ENCODE peak calls at places on chromosomes 11 and 22, in five cellular contexts. D, C, T, U and Q are unnamed samples.

GRCh38 chr11:99973993-99974392 is 713.1 kb upstream of the ARHGAP42 start:
- DNase-seq in C (no peak), D (no peak), U (no peak), T (no peak), Q (no peak)

GRCh38 chr11:83092488-83093384 is 21.0 kb upstream of the RAB30 start:
- DNase-seq in D (no peak), T (no peak), C (peak; percentile 32), U (peak; percentile 71), Q (no peak)

GRCh38 chr11:128022007-128022368 is 565.4 kb downstream of the ETS1 start:
- DNase-seq in D (no peak), U (no peak), C (peak; percentile 61), T (no peak), Q (no peak)

GRCh38 chr11:13238879-13239514 is 38.6 kb upstream of the BMAL1 start:
- DNase-seq in U (no peak), T (peak; percentile 22), D (peak; percentile 78), C (peak; percentile 33), Q (peak; percentile 49)

GRCh38 chr11:110295086-110295485 is 1.3 kb downstream of the RDX start:
- DNase-seq in T (no peak), D (no peak), U (no peak), C (no peak), Q (no peak)

GRCh38 chr11:128194226-128194625 is 393.1 kb downstream of the ETS1 start:
- DNase-seq in U (no peak), C (no peak), T (no peak), D (no peak), Q (no peak)

GRCh38 chr22:32132783-32133182 is 26.3 kb downstream of the C22orf42 start:
- DNase-seq in D (no peak), T (no peak), U (no peak), C (no peak), Q (no peak)

GRCh38 chr11:100080401-100080800 is 606.7 kb upstream of the ARHGAP42 start:
- DNase-seq in C (no peak), U (no peak), T (no peak), D (peak; percentile 5), Q (no peak)

GRCh38 chr11:110425751-110426545 is 3.8 kb upstream of the FDX1 start:
- DNase-seq in T (no peak), U (no peak), D (no peak), C (peak; percentile 87), Q (no peak)

GRCh38 chr11:11862995-11863394 is 21.2 kb downstream of the USP47 start:
- DNase-seq in U (no peak), C (no peak), T (no peak), D (no peak), Q (no peak)

GRCh38 chr11:125569913-125570621 is 790 bp downstream of the EI24 start:
- DNase-seq in T (no peak), D (peak; percentile 12), U (no peak), C (no peak), Q (no peak)

GRCh38 chr22:44382461-44383038 is 69.8 kb upstream of the SHISAL1 start:
- DNase-seq in C (peak; percentile 10), U (peak; percentile 90), D (no peak), T (no peak), Q (peak; percentile 39)

GRCh38 chr22:50293441-50294318 is 13.8 kb downstream of the PLXNB2 start:
- DNase-seq in D (peak; percentile 94), U (peak; percentile 95), T (peak; percentile 78), C (peak; percentile 65), Q (peak; percentile 88)
- H3K4me3 ChIP-seq in D (peak overlapping the region; percentile 27), U (peak overlapping the region; percentile 46), T (peak overlapping the region; percentile 53), C (no peak overlapping the region), Q (peak overlapping the region; percentile 46)

GRCh38 chr11:87061766-87062165 is 24.0 kb downstream of the TMEM135 start:
- DNase-seq in C (no peak), D (no peak), U (no peak), T (no peak), Q (no peak)
- H3K4me3 ChIP-seq in C (no peak overlapping the region), D (no peak overlapping the region), U (no peak overlapping the region), T (no peak overlapping the region), Q (no peak overlapping the region)

DNA sequence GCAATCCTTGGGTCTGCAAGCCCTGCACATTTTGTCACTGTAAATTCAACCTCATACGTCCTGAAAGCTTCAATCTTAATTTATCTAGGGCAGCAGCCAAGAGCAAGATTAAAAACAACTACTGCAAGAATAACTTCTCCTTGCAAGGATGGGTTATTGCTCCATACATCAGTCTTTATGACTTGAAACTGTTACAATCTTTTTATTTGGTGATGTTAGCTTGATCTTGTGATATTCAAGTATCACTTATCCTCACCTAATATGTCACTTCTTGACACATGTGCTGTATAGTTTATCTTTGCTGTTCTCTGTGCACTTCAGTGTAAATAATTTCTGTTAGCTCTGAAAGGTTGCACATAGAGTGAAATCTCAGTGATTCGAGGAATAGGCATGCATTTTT is 14.7 kb upstream of the APLP2 start:
- DNase-seq in U (no peak), T (no peak), D (no peak), C (peak; percentile 17), Q (no peak)
- H3K4me3 ChIP-seq in U (no peak overlapping the region), T (no peak overlapping the region), D (no peak overlapping the region), C (no peak overlapping the region), Q (no peak overlapping the region)

DNA sequence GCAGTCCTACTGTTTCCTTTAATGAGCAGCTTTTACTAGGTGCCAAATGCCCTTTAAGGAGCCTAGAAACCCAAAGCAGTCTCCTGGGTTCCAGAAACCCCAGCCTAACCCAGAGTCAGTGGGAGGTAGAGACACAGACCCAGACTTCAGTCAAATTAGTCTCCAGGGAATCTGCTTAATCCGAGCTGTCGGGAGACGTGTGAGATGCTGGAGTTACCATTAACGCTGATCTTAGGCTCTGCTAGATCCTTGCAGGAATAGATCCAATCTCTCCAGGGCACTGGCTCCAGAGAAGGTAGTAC is 113.9 kb downstream of the CCDC34 start:
- DNase-seq in D (no peak), C (no peak), U (no peak), T (no peak), Q (no peak)
- H3K4me3 ChIP-seq in D (no peak overlapping the region), C (no peak overlapping the region), U (no peak overlapping the region), T (no peak overlapping the region), Q (no peak overlapping the region)

GRCh38 chr22:49999063-49999900 is 13.3 kb downstream of the IL17REL start:
- DNase-seq in T (no peak), D (peak; percentile 80), U (peak; percentile 55), C (no peak), Q (peak; percentile 46)
- H3K4me3 ChIP-seq in T (peak overlapping the region; percentile 52), D (peak overlapping the region; percentile 48), U (no peak overlapping the region), C (no peak overlapping the region), Q (peak overlapping the region; percentile 23)